ENCODE peak calls at places on chromosomes 13 and 19, in five cellular contexts. V, B, N, Q and O are unnamed samples.

GRCh38 chr13:113970810-113971470 is 2.9 kb downstream of the C13orf46 start:
- DNase-seq in B (no peak), N (peak; percentile 70), Q (peak; percentile 79), V (peak; percentile 35), O (peak; percentile 90)

GRCh38 chr19:5805465-5806132 is 732 bp downstream of the NRTN start:
- DNase-seq in Q (peak; percentile 21), N (peak; percentile 25), V (peak; percentile 71), B (peak; percentile 97), O (peak; percentile 82)

GRCh38 chr13:99750951-99751350 is 220.6 kb downstream of the ZIC5 start:
- DNase-seq in Q (no peak), B (no peak), N (no peak), V (no peak), O (no peak)

GRCh38 chr13:21031594-21031993 is 29.8 kb downstream of the LATS2 start:
- DNase-seq in N (no peak), B (no peak), V (no peak), Q (no peak), O (no peak)

GRCh38 chr19:1285737-1286360 is at the start of gene EFNA2:
- DNase-seq in V (no peak), N (no peak), B (peak; percentile 79), Q (no peak), O (no peak)

GRCh38 chr19:46787331-46788100 is 878 bp downstream of the SLC1A5 start:
- DNase-seq in N (peak; percentile 63), V (peak; percentile 84), Q (peak; percentile 59), B (peak; percentile 74), O (peak; percentile 28)

GRCh38 chr19:10009269-10009665 is 1.0 kb downstream of the COL5A3 start:
- DNase-seq in N (peak; percentile 70), Q (peak; percentile 24), B (peak; percentile 89), V (peak; percentile 84), O (peak; percentile 27)

GRCh38 chr19:35671818-35672217 is 5.5 kb downstream of the UPK1A start:
- DNase-seq in N (no peak), Q (no peak), B (no peak), V (no peak), O (no peak)

GRCh38 chr13:36344886-36345437 is 1.2 kb downstream of the SPART start:
- DNase-seq in N (peak; percentile 17), B (peak; percentile 34), Q (peak; percentile 44), V (no peak), O (no peak)

GRCh38 chr13:112055032-112055416 is 11.9 kb upstream of the SOX1 start:
- DNase-seq in Q (no peak), B (no peak), V (no peak), N (no peak), O (no peak)

GRCh38 chr13:112052213-112052612 is 14.7 kb upstream of the SOX1 start:
- DNase-seq in Q (no peak), N (no peak), B (no peak), V (no peak), O (no peak)

GRCh38 chr13:112053744-112054615 is 13.0 kb upstream of the SOX1 start:
- DNase-seq in V (no peak), B (peak; percentile 65), N (no peak), Q (no peak), O (no peak)

GRCh38 chr13:112054616-112055015 is 12.3 kb upstream of the SOX1 start:
- DNase-seq in N (no peak), B (no peak), V (no peak), Q (no peak), O (no peak)

DNA sequence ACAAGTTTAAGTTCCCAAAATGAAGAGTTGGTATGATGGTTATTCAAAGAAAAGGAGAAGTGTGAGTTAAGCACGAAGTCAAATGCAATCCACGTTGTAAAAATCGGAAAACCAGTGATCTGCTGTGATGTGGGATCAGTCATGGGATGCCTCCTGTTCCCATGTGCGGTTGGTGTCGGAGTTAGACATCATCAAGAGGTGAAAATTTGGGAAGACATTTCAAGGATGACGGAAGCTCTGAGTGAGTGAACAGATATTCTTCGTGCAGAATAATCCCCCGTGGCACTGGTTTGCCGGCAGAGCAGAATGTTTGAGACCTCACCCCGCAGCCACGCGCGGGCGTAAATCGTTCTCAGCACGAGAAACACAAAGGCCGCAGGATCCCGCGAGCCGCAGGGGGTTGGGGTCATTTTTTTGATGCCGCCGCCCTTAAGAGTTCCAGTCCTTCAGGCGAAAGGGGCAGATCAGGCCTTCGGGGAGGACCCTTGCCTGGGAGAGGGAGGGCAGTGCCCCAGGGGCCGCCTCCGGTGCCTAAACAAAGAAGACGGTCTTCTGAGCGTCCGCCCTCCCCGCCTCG is 13.7 kb upstream of the SOX1 start:
- DNase-seq in V (no peak), N (no peak), B (peak; percentile 81), Q (no peak), O (no peak)
- TF ChIP-seq EZH2 in V (no peak), N (no peak), B (no peak), Q (no peak), O (no peak)

DNA sequence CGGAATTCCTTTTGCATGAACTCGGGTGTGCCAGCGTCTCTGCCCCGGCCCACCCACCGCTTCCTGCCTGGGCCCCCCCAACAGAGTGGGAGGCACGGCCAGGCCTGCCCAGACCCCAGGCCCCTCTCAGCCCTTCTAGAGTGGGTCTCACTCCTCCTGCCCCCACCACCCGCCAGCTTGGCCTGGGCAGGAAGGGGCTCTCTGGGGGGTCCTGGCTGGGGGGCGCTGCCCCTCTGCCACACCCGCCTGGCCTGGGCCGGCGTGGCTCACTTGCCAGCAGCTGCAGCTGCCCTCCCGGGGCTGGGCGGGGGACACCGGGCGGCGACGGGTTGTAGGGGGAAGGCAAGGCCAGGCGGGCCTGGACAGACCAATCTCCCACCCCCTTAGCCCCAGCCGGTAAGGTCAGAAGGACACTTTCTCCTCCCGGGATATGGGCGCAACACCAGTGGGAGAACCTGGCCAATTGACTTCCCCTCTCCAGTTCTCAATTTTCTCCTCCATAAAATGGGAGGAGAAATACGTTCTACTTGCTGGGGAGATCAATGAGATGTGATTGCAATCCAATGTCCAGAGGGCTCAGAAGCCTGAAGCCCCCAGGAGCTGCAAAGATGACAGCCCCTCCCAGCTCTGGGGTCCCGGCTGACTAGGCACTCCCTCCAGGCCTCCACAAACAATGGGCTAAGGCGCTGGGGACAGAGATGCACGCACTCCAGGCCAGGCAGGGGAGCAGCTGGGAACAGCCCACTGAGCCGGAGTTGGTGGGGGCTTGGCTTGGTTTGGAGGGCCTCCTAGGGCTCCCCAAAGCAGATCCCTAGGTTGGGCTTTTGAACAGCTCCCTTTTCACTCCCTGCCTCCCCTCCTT is 2.4 kb downstream of the CRLF1 start:
- DNase-seq in V (no peak), N (no peak), B (peak; percentile 68), Q (no peak), O (no peak)
- TF ChIP-seq EZH2 in V (peak; percentile 53), N (peak; percentile 59), B (peak; percentile 41), Q (no peak), O (no peak)

GRCh38 chr13:94371855-94372254 is 107.6 kb downstream of the DCT start:
- DNase-seq in B (no peak), N (no peak), Q (no peak), V (no peak), O (no peak)
- TF ChIP-seq EZH2 in B (no peak), N (no peak), Q (no peak), V (no peak), O (no peak)

GRCh38 chr13:112103260-112103843 is 36.4 kb downstream of the SOX1 start:
- DNase-seq in V (no peak), Q (no peak), B (peak; percentile 76), N (no peak), O (no peak)

GRCh38 chr13:112105884-112106283 is 38.9 kb downstream of the SOX1 start:
- DNase-seq in B (peak; percentile 78), N (no peak), Q (no peak), V (no peak), O (no peak)

GRCh38 chr13:112103971-112104872 is 37.3 kb downstream of the SOX1 start:
- DNase-seq in N (no peak), V (no peak), Q (no peak), B (peak; percentile 99), O (no peak)

GRCh38 chr13:112105244-112105681 is 38.3 kb downstream of the SOX1 start:
- DNase-seq in Q (no peak), B (peak; percentile 68), N (no peak), V (no peak), O (no peak)

GRCh38 chr13:112104873-112105234 is 37.9 kb downstream of the SOX1 start:
- DNase-seq in B (no peak), Q (no peak), N (no peak), V (no peak), O (no peak)
- TF ChIP-seq EZH2 in B (no peak), Q (no peak), N (no peak), V (no peak), O (no peak)

GRCh38 chr13:38308736-38309135 is 40.9 kb upstream of the UFM1 start:
- DNase-seq in V (peak; percentile 89), B (no peak), Q (peak; percentile 98), N (peak; percentile 76), O (peak; percentile 93)
- TF ChIP-seq EZH2 in V (no peak), B (no peak), Q (no peak), N (no peak), O (no peak)

GRCh38 chr19:40055832-40056504 is at the start of gene ZNF780B:
- DNase-seq in N (peak; percentile 58), B (peak; percentile 63), V (peak; percentile 73), Q (peak; percentile 55), O (peak; percentile 49)
- TF ChIP-seq EZH2 in N (no peak), B (no peak), V (no peak), Q (no peak), O (no peak)

DNA sequence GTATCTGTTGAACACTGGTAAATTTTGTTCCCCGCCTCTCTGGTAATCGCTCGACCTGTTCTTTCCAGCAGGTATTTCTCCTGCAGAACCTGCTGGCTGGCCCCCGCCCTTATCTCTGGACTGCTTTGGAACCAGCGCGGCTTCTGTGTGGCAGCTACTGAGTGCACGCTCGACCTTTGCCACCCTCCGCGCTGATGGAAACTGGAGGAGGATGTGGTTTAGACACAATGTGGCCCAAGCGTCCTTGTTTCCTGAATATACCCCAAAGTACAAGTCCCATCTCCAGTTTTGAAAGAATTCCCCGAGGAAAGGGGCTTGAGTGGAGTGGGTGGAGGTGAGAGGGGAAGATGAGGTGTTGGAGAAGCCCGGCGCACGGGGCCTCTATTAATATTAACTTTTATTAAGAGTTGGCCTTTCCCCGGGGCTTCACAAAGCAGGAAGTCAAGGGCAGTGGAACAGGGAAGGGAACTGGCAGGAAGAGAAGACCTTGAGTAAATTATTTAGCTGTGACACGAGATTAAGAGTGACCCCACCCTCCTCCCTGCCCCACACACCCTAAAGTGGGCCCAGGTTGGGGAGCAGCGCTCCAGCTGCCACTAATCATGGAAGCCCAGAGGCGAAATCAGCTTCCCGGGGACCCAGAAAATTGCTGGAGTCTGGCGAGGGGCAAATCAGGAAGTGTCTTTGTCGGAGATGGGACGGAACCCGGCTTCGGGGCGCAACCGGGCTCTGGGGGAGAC is 16.0 kb downstream of the CDX2 start:
- DNase-seq in Q (no peak), N (no peak), B (peak; percentile 36), V (no peak), O (no peak)
- TF ChIP-seq EZH2 in Q (no peak), N (no peak), B (no peak), V (no peak), O (no peak)

GRCh38 chr19:3028305-3029069 is 593 bp downstream of the TLE2 start:
- DNase-seq in N (no peak), B (peak; percentile 24), V (no peak), Q (no peak), O (no peak)
- TF ChIP-seq EZH2 in N (no peak), B (peak; percentile 93), V (no peak), Q (no peak), O (no peak)